ENCODE peak calls at places on chromosome X, in four cellular contexts. A is suprapubic skin, J is A549, M is heart right ventricle. Q is an unnamed sample.

GRCh38 chrX:30060718-30061117 is 154.6 kb upstream of the MAGEB2 start:
- DNase-seq in A (no peak), J (peak; percentile 22), M (no peak), Q (no peak)

GRCh38 chrX:47143894-47144625 is 442 bp downstream of the NDUFB11 start:
- DNase-seq in A (no peak), J (no peak), M (peak; percentile 25), Q (no peak)

GRCh38 chrX:109859673-109860072 is 126.6 kb upstream of the ACSL4 start:
- DNase-seq in A (no peak), J (no peak), M (no peak), Q (no peak)

GRCh38 chrX:130111935-130112221 is 1.6 kb upstream of the ELF4 start:
- DNase-seq in A (no peak), J (no peak), M (no peak), Q (no peak)

GRCh38 chrX:88416965-88417364 is 330.1 kb upstream of the CPXCR1 start:
- DNase-seq in A (no peak), J (no peak), M (no peak), Q (no peak)

GRCh38 chrX:45267007-45267406 is 66.3 kb upstream of the DIPK2B start:
- DNase-seq in A (no peak), J (no peak), M (no peak), Q (no peak)

GRCh38 chrX:3191821-3192220 is 150.6 kb downstream of the ARSF start:
- DNase-seq in A (no peak), J (no peak), M (no peak), Q (no peak)

GRCh38 chrX:134525086-134525792 is 65.3 kb downstream of the HPRT1 start:
- DNase-seq in A (no peak), J (no peak), M (no peak), Q (no peak)

GRCh38 chrX:50081282-50081955 is 119.4 kb downstream of the AKAP4 start:
- DNase-seq in A (no peak), J (peak; percentile 37), M (peak; percentile 13), Q (peak; percentile 40)

GRCh38 chrX:115330498-115331138 is 41.1 kb downstream of the LUZP4 start:
- DNase-seq in A (no peak), J (peak; percentile 75), M (peak; percentile 28), Q (no peak)

GRCh38 chrX:71859637-71860036 is 51.0 kb upstream of the NHSL2 start:
- DNase-seq in A (no peak), J (peak; percentile 43), M (no peak), Q (no peak)

GRCh38 chrX:17174671-17175070 is 200.3 kb upstream of the NHS start:
- DNase-seq in A (no peak), J (no peak), M (peak; percentile 23), Q (peak; percentile 41)

GRCh38 chrX:107747596-107748161 is 27.9 kb downstream of the TSC22D3 start:
- DNase-seq in A (no peak), J (no peak), M (peak; percentile 37), Q (no peak)

GRCh38 chrX:15854080-15854655 is 445 bp downstream of the AP1S2 start:
- DNase-seq in A (peak; percentile 78), J (peak; percentile 39), M (peak; percentile 48), Q (peak; percentile 61)

GRCh38 chrX:27254663-27255062 is 208.5 kb downstream of the PPP4R3C start:
- DNase-seq in A (no peak), J (no peak), M (no peak), Q (no peak)

GRCh38 chrX:67555578-67556203 is 11.9 kb downstream of the AR start:
- DNase-seq in A (no peak), J (peak; percentile 61), M (peak; percentile 5), Q (peak; percentile 34)

GRCh38 chrX:123860506-123860840 is 620 bp downstream of the XIAP start:
- DNase-seq in A (no peak), J (no peak), M (peak; percentile 18), Q (no peak)

GRCh38 chrX:76184276-76184675 is 11.4 kb downstream of the PBDC1 start:
- DNase-seq in A (no peak), J (no peak), M (no peak), Q (no peak)

GRCh38 chrX:133370719-133371275 is 44.5 kb downstream of the GPC4 start:
- DNase-seq in A (no peak), J (no peak), M (no peak), Q (no peak)

GRCh38 chrX:105781794-105782193 is 40.5 kb upstream of the NRK start:
- DNase-seq in A (no peak), J (no peak), M (no peak), Q (no peak)

GRCh38 chrX:20414066-20414465 is 147.4 kb upstream of the RPS6KA3 start:
- DNase-seq in A (no peak), J (no peak), M (no peak), Q (no peak)

GRCh38 chrX:30181353-30181752 is 34.0 kb upstream of the MAGEB2 start:
- DNase-seq in A (no peak), J (no peak), M (no peak), Q (no peak)

GRCh38 chrX:140507223-140507981 is 2.5 kb upstream of the SOX3 start:
- DNase-seq in A (no peak), J (no peak), M (no peak), Q (no peak)

GRCh38 chrX:83510466-83511181 is 2.5 kb downstream of the POU3F4 start:
- DNase-seq in A (no peak), J (no peak), M (no peak), Q (no peak)

GRCh38 chrX:1468250-1468772 is 15.6 kb upstream of the ASMTL start:
- DNase-seq in A (no peak), J (peak; percentile 52), M (peak; percentile 3), Q (peak; percentile 35)

DNA sequence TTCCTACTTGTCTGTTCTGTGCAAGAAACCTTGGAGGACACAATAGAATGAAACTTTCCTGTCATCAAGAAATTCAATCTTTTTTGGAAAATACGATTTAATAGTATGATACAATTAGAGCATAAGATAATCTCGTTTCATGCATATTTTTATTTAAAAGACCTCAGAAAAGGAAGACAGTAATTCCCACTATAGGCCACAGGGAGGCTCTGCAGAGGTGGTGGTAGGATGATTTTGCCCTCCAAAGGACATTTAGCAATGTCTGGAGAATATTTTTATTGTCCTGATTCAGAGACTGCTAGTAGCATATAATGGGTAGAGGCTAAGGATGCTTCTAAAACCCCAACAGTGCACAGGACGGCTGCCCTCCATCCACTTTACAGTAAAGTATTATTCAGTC is 68.7 kb downstream of the PAK3 start:
- DNase-seq in A (no peak), J (peak; percentile 8), M (no peak), Q (no peak)
- TF ChIP-seq CTCF in A (no peak), J (peak; percentile 20), M (peak; percentile 26), Q (no peak)

DNA sequence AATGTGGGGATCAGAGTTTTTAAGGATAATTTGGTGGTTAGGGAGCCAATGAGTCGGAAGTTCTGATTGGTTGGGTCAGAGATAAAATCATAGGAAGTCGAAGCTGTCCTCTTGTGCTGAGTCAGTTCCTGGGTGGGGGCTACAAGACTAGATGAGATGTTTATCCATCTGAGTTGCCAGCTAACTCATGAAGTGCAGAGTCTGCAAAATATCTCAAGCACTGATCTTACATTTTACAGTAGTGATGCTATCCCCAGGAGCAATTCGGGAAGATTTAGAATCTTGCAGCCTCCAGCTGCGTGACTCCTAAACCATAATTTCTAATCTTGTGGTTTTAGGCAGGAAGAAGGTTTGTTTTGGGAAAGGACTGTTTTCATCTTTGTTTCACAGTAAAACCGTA is 565.8 kb upstream of the SPANXN1 start:
- DNase-seq in A (no peak), J (no peak), M (no peak), Q (no peak)
- H3K27ac ChIP-seq in A (no peak overlapping the region), J (no peak overlapping the region), M (no peak overlapping the region), Q (no peak overlapping the region)

GRCh38 chrX:48976086-48976485 is 4.4 kb upstream of the KCND1 start:
- DNase-seq in A (no peak), J (no peak), M (no peak), Q (no peak)

GRCh38 chrX:48983081-48983480 is 11.4 kb upstream of the KCND1 start:
- DNase-seq in A (no peak), J (no peak), M (no peak), Q (no peak)

GRCh38 chrX:48975541-48975940 is 3.9 kb upstream of the KCND1 start:
- DNase-seq in A (no peak), J (no peak), M (no peak), Q (no peak)

GRCh38 chrX:48978226-48978625 is 6.6 kb upstream of the KCND1 start:
- DNase-seq in A (no peak), J (no peak), M (no peak), Q (no peak)

GRCh38 chrX:48981178-48981577 is 9.5 kb upstream of the KCND1 start:
- DNase-seq in A (no peak), J (no peak), M (no peak), Q (no peak)
- TF ChIP-seq CTCF in A (no peak), J (no peak), M (no peak), Q (no peak)

GRCh38 chrX:153494061-153494460 is 719 bp upstream of the BGN start:
- DNase-seq in A (no peak), J (no peak), M (no peak), Q (no peak)
- H3K27ac ChIP-seq in A (no peak overlapping the region), J (no peak overlapping the region), M (peak overlapping the region; percentile 78), Q (no peak overlapping the region)

GRCh38 chrX:24150051-24150790 is 692 bp downstream of the ZFX start:
- DNase-seq in A (peak; percentile 94), J (peak; percentile 94), M (peak; percentile 85), Q (peak; percentile 94)
- TF ChIP-seq CTCF in A (peak; percentile 35), J (peak; percentile 41), M (peak; percentile 54), Q (no peak)

DNA sequence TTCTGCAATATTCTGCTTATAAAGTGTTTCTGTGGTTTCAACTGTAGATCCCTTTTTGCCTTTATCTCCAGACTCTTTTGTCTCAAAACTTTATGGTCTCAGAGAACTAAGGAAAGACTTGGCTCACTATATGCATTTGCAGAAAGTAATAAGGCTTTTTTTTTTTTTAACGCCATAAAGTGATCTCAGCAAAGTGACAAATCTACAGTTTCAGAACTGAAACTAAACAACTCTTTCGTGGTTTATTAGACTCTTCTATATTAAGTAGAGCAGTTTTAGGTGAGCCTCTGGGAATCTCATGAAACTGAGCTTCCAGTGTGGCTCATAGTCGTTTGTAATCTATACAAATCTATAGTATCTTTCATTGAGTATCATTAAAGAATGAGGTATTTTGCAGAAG is 15.3 kb downstream of the ATP7A start:
- DNase-seq in A (no peak), J (no peak), M (no peak), Q (no peak)
- H3K27ac ChIP-seq in A (no peak overlapping the region), J (no peak overlapping the region), M (no peak overlapping the region), Q (no peak overlapping the region)

GRCh38 chrX:11531226-11531625 is 134.5 kb downstream of the ARHGAP6 start:
- DNase-seq in A (no peak), J (peak; percentile 1), M (no peak), Q (no peak)
- TF ChIP-seq CTCF in A (no peak), J (peak; percentile 34), M (peak; percentile 16), Q (peak; percentile 12)

DNA sequence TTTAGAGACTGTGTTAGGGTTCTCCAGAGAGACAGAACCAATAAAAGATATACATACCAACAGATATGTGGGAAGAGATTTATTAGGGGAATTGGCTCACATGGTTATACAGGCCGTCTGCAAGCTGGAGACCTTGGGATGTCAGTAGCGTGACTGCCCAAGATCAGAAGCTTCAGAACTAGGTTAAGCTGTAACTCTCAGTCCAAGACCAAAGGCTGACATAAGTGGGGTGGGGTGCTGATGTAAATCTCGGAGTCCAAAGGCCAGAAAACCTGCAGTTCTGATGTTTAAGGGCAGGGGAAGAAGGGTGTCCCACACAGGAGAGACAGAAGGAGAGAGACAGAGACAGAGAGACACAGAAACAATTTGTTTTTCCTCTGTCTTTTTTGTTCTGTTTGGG is 10.5 kb downstream of the CLDN34 start:
- DNase-seq in A (no peak), J (no peak), M (no peak), Q (no peak)
- H3K27ac ChIP-seq in A (no peak overlapping the region), J (no peak overlapping the region), M (no peak overlapping the region), Q (no peak overlapping the region)

Q was measured in left lung.